ENCODE peak calls at places on chromosomes 1 and 21, in four cellular contexts. K, S, N and F are unnamed samples.

GRCh38 chr1:19405761-19406481 is 79.4 kb downstream of the CAPZB start:
- DNase-seq in N (peak; percentile 47), K (peak; percentile 81), S (peak; percentile 74), F (no peak)

GRCh38 chr1:66354311-66354922 is 179.5 kb upstream of the SGIP1 start:
- DNase-seq in S (peak; percentile 75), N (no peak), K (peak; percentile 80), F (no peak)

GRCh38 chr1:7265771-7266371 is 480.6 kb downstream of the CAMTA1 start:
- DNase-seq in K (peak; percentile 94), N (peak; percentile 67), S (peak; percentile 93), F (peak; percentile 98)

GRCh38 chr1:228030451-228031201 is 23.8 kb downstream of the WNT3A start:
- DNase-seq in K (no peak), S (no peak), N (no peak), F (no peak)

GRCh38 chr1:93016171-93016570 is 54.9 kb upstream of the DIPK1A start:
- DNase-seq in S (peak; percentile 28), N (no peak), K (peak; percentile 43), F (no peak)

GRCh38 chr21:25409992-25410391 is 197.3 kb downstream of the MRPL39 start:
- DNase-seq in N (no peak), S (no peak), K (no peak), F (no peak)

GRCh38 chr1:62687421-62687902 is 724 bp downstream of the DOCK7 start:
- DNase-seq in N (peak; percentile 58), S (peak; percentile 22), K (peak; percentile 45), F (peak; percentile 41)

GRCh38 chr1:237901284-237901870 is 10.7 kb upstream of the ZP4 start:
- DNase-seq in N (peak; percentile 46), K (peak; percentile 34), S (peak; percentile 25), F (peak; percentile 48)

GRCh38 chr1:8847990-8848389 is 30.5 kb downstream of the ENO1 start:
- DNase-seq in K (no peak), S (no peak), N (no peak), F (no peak)

GRCh38 chr1:202293620-202294019 is 48.1 kb downstream of the UBE2T start:
- DNase-seq in S (no peak), N (peak; percentile 39), K (no peak), F (no peak)

GRCh38 chr1:244224487-244225430 is 173.7 kb downstream of the ZBTB18 start:
- DNase-seq in N (no peak), S (no peak), K (no peak), F (no peak)

GRCh38 chr1:112905420-112906154 is 50.4 kb downstream of the SLC16A1 start:
- DNase-seq in N (peak; percentile 33), K (no peak), S (no peak), F (no peak)

GRCh38 chr1:18607289-18607760 is 23.3 kb upstream of the PAX7 start:
- DNase-seq in K (no peak), S (no peak), N (no peak), F (no peak)

GRCh38 chr1:98205291-98206017 is 284.6 kb upstream of the DPYD start:
- DNase-seq in S (no peak), K (no peak), N (no peak), F (peak; percentile 22)

GRCh38 chr1:155018617-155019348 is 14.8 kb downstream of the DCST2 start:
- DNase-seq in N (no peak), K (no peak), S (no peak), F (no peak)

GRCh38 chr1:83632906-83633305 is 366.0 kb downstream of the TTLL7 start:
- DNase-seq in K (no peak), N (no peak), S (no peak), F (no peak)

GRCh38 chr1:157131281-157131680 is 6.9 kb downstream of the ETV3 start:
- DNase-seq in N (no peak), S (no peak), K (no peak), F (no peak)

GRCh38 chr1:246343937-246344336 is 163.1 kb downstream of the SMYD3 start:
- DNase-seq in N (no peak), S (no peak), K (no peak), F (no peak)

GRCh38 chr1:194297999-194298598 is 1111.7 kb upstream of the B3GALT2 start:
- DNase-seq in K (no peak), S (no peak), N (no peak), F (no peak)

GRCh38 chr1:191757003-191757402 is 401.3 kb upstream of the RGS18 start:
- DNase-seq in S (peak; percentile 60), K (peak; percentile 66), N (no peak), F (no peak)

GRCh38 chr1:32073387-32074229 is 869 bp downstream of the TMEM39B start:
- DNase-seq in N (no peak), K (no peak), S (no peak), F (no peak)

GRCh38 chr1:165545974-165546373 is 2.2 kb downstream of the LRRC52 start:
- DNase-seq in N (no peak), S (no peak), K (no peak), F (no peak)

GRCh38 chr1:69409731-69410456 is 157.8 kb upstream of the LRRC7 start:
- DNase-seq in N (no peak), K (no peak), S (no peak), F (no peak)

GRCh38 chr21:39006653-39007417 is 176.4 kb downstream of the PSMG1 start:
- DNase-seq in K (no peak), S (no peak), N (no peak), F (no peak)

GRCh38 chr1:202319381-202320080 is 22.2 kb downstream of the UBE2T start:
- DNase-seq in N (no peak), S (no peak), K (no peak), F (peak; percentile 24)

GRCh38 chr1:186511761-186512637 is 51.1 kb upstream of the PDC start:
- DNase-seq in N (peak; percentile 27), K (no peak), S (no peak), F (no peak)

GRCh38 chr1:159831696-159832225 is 5.1 kb downstream of the SLAMF8 start:
- DNase-seq in S (no peak), K (no peak), N (no peak), F (no peak)

GRCh38 chr1:9846611-9847171 is 22.9 kb upstream of the CLSTN1 start:
- DNase-seq in N (no peak), K (no peak), S (no peak), F (no peak)

GRCh38 chr1:17551755-17552234 is 12.3 kb downstream of the ARHGEF10L start:
- DNase-seq in S (no peak), N (no peak), K (peak; percentile 34), F (no peak)

GRCh38 chr1:203521071-203521794 is 27.3 kb downstream of the OPTC start:
- DNase-seq in N (peak; percentile 59), K (no peak), S (no peak), F (no peak)

GRCh38 chr1:246782120-246782900 is 58.1 kb downstream of the SCCPDH start:
- DNase-seq in K (peak; percentile 83), N (no peak), S (peak; percentile 79), F (peak; percentile 59)

GRCh38 chr1:42692461-42692860 is 10.2 kb downstream of the YBX1 start:
- DNase-seq in S (no peak), N (peak; percentile 52), K (no peak), F (no peak)

GRCh38 chr1:42692941-42693340 is 10.7 kb downstream of the YBX1 start:
- DNase-seq in S (no peak), N (no peak), K (no peak), F (no peak)

GRCh38 chr1:42691157-42691498 is 8.9 kb downstream of the YBX1 start:
- DNase-seq in K (no peak), N (no peak), S (no peak), F (no peak)

GRCh38 chr1:42689912-42690311 is 7.7 kb downstream of the YBX1 start:
- DNase-seq in S (no peak), K (no peak), N (no peak), F (peak; percentile 37)

DNA sequence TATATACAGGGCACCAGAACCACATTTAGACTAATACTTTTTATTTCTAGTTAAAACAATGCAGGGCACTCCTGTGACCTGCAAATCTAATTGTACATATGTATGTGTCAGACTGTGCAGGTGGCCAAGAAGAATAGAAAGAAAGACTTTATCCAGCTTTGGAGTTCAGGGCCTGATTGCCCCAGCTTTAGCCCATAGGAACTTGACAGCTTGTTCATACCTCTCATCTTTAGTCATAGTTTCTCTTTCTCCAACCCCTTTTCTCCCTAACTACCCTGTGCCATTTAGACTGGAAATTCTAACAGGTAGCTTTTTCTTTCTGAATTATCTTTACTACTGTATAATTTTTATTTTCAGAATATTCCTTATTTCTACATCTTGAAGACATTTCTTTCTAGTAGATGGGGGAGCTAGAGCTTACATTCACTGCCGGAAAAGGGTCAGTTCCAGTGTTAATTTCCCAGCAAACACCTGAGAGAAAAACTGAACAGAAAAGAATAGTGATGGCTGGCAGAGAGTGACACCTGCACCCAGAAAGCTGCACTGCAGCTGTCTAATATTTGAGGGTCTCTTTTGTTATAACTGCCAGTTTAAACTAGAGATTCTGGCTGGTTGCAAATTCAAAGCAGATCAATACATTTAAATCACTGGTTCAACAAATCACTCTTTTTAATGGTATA is 8.4 kb downstream of the YBX1 start:
- DNase-seq in K (peak; percentile 12), N (no peak), S (no peak), F (peak; percentile 57)
- H3K36me3 ChIP-seq in K (peaks cover 2% of the 10 kb centered on the region), N (no peaks in the 10 kb centered on the region), S (peaks cover 27% of the 10 kb centered on the region), F (peaks cover 25% of the 10 kb centered on the region)

DNA sequence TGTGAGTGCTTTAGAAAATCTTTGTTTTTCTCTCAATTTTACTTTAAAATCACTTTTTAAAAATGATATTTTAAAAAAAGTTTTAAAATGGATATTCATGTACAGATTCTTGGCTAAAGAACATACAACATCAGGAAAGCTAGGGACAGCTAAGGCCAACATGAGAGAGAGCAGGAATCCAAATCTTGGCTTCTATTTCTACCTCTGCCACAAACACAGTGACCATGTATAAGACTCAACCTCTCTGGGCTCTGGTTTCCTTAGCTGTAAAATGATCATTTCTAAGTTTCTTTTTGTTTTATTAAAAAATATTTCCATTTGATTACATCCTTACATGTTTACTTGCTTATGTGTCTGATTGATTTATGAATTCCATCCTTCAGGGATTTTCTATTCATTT is 1.2 kb downstream of the VCAM1 start:
- DNase-seq in K (no peak), S (no peak), N (no peak), F (no peak)
- H3K27ac ChIP-seq in K (no peak overlapping the region), S (no peak overlapping the region), N (peak overlapping the region; percentile 55), F (no peak overlapping the region)

GRCh38 chr21:33089439-33089838 is 19.5 kb downstream of the OLIG1 start:
- DNase-seq in K (no peak), S (no peak), N (no peak), F (no peak)

GRCh38 chr21:33088384-33088783 is 18.4 kb downstream of the OLIG1 start:
- DNase-seq in K (no peak), S (no peak), N (no peak), F (no peak)
- TF ChIP-seq EZH2 in K (no peak), S (no peak), N (no peak), F (no peak)

GRCh38 chr1:198903203-198903602 is 264.4 kb downstream of the PTPRC start:
- DNase-seq in K (no peak), N (peak; percentile 12), S (no peak), F (peak; percentile 44)

GRCh38 chr1:198902616-198903140 is 263.8 kb downstream of the PTPRC start:
- DNase-seq in K (no peak), S (no peak), N (no peak), F (peak; percentile 69)

GRCh38 chr1:198906739-198907422 is 268.0 kb downstream of the PTPRC start:
- DNase-seq in K (no peak), S (no peak), N (no peak), F (no peak)

GRCh38 chr1:198907423-198907746 is 268.5 kb downstream of the PTPRC start:
- DNase-seq in N (no peak), S (no peak), K (no peak), F (no peak)

DNA sequence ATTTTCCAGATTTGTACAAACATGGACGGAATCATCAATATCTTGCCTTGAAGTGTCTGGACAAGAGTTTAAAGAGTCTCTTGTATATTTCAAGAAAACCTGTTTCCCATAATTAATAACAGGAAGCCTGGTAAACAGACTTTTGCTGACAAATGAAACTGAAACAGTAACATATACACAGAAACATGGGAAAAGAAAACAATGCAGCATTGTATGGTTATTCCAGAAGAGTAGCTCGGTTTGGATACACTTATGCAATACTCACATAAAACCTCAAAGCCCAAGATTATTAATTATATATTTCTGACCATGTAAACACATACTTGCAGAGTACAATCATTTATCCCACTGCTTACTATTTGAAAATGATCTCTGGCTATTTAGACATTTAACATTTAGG is 265.5 kb downstream of the PTPRC start:
- DNase-seq in K (peak; percentile 59), N (no peak), S (peak; percentile 52), F (peak; percentile 77)
- H3K36me3 ChIP-seq in K (peaks cover 1% of the 10 kb centered on the region), N (no peaks in the 10 kb centered on the region), S (peaks cover 33% of the 10 kb centered on the region), F (peaks cover 10% of the 10 kb centered on the region)